ENCODE peak calls at places on chromosomes 4 and X, in six cellular contexts. One of them, this sample, is unnamed.

GRCh38 chr4:73442275-73442674 is 6.3 kb downstream of the AFP start:
- DNase-seq in upper lobe of right lung: no peak
- DNase-seq in RWPE1: no peak
- DNase-seq in thoracic aorta: no peak
- DNase-seq in endodermal cell: no peak
- DNase-seq in neural progenitor cell: no peak
- DNase-seq in this sample: no peak

GRCh38 chrX:16750136-16750535 is 30.7 kb downstream of the SYAP1 start:
- DNase-seq in upper lobe of right lung: no peak
- DNase-seq in RWPE1: no peak
- DNase-seq in thoracic aorta: no peak
- DNase-seq in endodermal cell: no peak
- DNase-seq in neural progenitor cell: no peak
- DNase-seq in this sample: no peak

GRCh38 chrX:153970398-153971123 is 1.1 kb downstream of the HCFC1 start:
- DNase-seq in upper lobe of right lung: no peak
- DNase-seq in RWPE1: no peak
- DNase-seq in thoracic aorta: no peak
- DNase-seq in endodermal cell: peak
- DNase-seq in neural progenitor cell: peak
- DNase-seq in this sample: no peak

GRCh38 chrX:3811331-3812311 is 98.2 kb upstream of the PRKX start:
- DNase-seq in upper lobe of right lung: no peak
- DNase-seq in RWPE1: no peak
- DNase-seq in thoracic aorta: no peak
- DNase-seq in endodermal cell: peak
- DNase-seq in neural progenitor cell: peak
- DNase-seq in this sample: no peak

GRCh38 chrX:123899701-123900100 is 39.8 kb downstream of the XIAP start:
- DNase-seq in upper lobe of right lung: no peak
- DNase-seq in RWPE1: no peak
- DNase-seq in thoracic aorta: no peak
- DNase-seq in endodermal cell: no peak
- DNase-seq in neural progenitor cell: no peak
- DNase-seq in this sample: no peak

GRCh38 chrX:11427082-11428033 is 134.1 kb downstream of the AMELX start:
- DNase-seq in upper lobe of right lung: peak
- DNase-seq in RWPE1: no peak
- DNase-seq in thoracic aorta: no peak
- DNase-seq in endodermal cell: peak
- DNase-seq in neural progenitor cell: peak
- DNase-seq in this sample: peak

GRCh38 chr4:185840201-185840600 is 28.2 kb upstream of the SORBS2 start:
- DNase-seq in upper lobe of right lung: no peak
- DNase-seq in RWPE1: no peak
- DNase-seq in thoracic aorta: no peak
- DNase-seq in endodermal cell: no peak
- DNase-seq in neural progenitor cell: no peak
- DNase-seq in this sample: no peak

GRCh38 chr4:114271031-114271430 is 291.6 kb upstream of the ARSJ start:
- DNase-seq in upper lobe of right lung: no peak
- DNase-seq in RWPE1: no peak
- DNase-seq in thoracic aorta: no peak
- DNase-seq in endodermal cell: no peak
- DNase-seq in neural progenitor cell: no peak
- DNase-seq in this sample: no peak

GRCh38 chr4:1653776-1654175 is 30.3 kb downstream of the FAM53A start:
- DNase-seq in upper lobe of right lung: no peak
- DNase-seq in RWPE1: no peak
- DNase-seq in thoracic aorta: no peak
- DNase-seq in endodermal cell: no peak
- DNase-seq in neural progenitor cell: no peak
- DNase-seq in this sample: no peak

GRCh38 chrX:2784026-2784425 is 32.2 kb downstream of the XG start:
- DNase-seq in upper lobe of right lung: no peak
- DNase-seq in RWPE1: no peak
- DNase-seq in thoracic aorta: no peak
- DNase-seq in endodermal cell: no peak
- DNase-seq in neural progenitor cell: no peak
- DNase-seq in this sample: peak

GRCh38 chr4:185470503-185471195 is 884 bp downstream of the CCDC110 start:
- DNase-seq in upper lobe of right lung: peak
- DNase-seq in RWPE1: no peak
- DNase-seq in thoracic aorta: no peak
- DNase-seq in endodermal cell: no peak
- DNase-seq in neural progenitor cell: peak
- DNase-seq in this sample: peak

GRCh38 chrX:12975999-12976558 is 1.2 kb downstream of the TMSB4X start:
- DNase-seq in upper lobe of right lung: peak
- DNase-seq in RWPE1: peak
- DNase-seq in thoracic aorta: no peak
- DNase-seq in endodermal cell: peak
- DNase-seq in neural progenitor cell: peak
- DNase-seq in this sample: peak

GRCh38 chr4:172124656-172125308 is 311.6 kb downstream of the GALNTL6 start:
- DNase-seq in upper lobe of right lung: no peak
- DNase-seq in RWPE1: no peak
- DNase-seq in thoracic aorta: no peak
- DNase-seq in endodermal cell: no peak
- DNase-seq in neural progenitor cell: no peak
- DNase-seq in this sample: no peak

GRCh38 chr4:47612116-47613023 is 127.3 kb downstream of the ATP10D start:
- DNase-seq in upper lobe of right lung: no peak
- DNase-seq in RWPE1: no peak
- DNase-seq in thoracic aorta: no peak
- DNase-seq in endodermal cell: no peak
- DNase-seq in neural progenitor cell: no peak
- DNase-seq in this sample: no peak

GRCh38 chrX:126165721-126166401 is at the start of gene DCAF12L2:
- DNase-seq in upper lobe of right lung: no peak
- DNase-seq in RWPE1: no peak
- DNase-seq in thoracic aorta: no peak
- DNase-seq in endodermal cell: peak
- DNase-seq in neural progenitor cell: peak
- DNase-seq in this sample: no peak

GRCh38 chr4:173092003-173092402 is 76.6 kb upstream of the GALNT7 start:
- DNase-seq in upper lobe of right lung: no peak
- DNase-seq in RWPE1: no peak
- DNase-seq in thoracic aorta: no peak
- DNase-seq in endodermal cell: no peak
- DNase-seq in neural progenitor cell: no peak
- DNase-seq in this sample: no peak

GRCh38 chrX:41561045-41561444 is 113.9 kb downstream of the NYX start:
- DNase-seq in upper lobe of right lung: no peak
- DNase-seq in RWPE1: peak
- DNase-seq in thoracic aorta: no peak
- DNase-seq in endodermal cell: no peak
- DNase-seq in neural progenitor cell: no peak
- DNase-seq in this sample: peak

GRCh38 chr4:96145671-96146070 is 305.8 kb downstream of the PDHA2 start:
- DNase-seq in upper lobe of right lung: no peak
- DNase-seq in RWPE1: no peak
- DNase-seq in thoracic aorta: no peak
- DNase-seq in endodermal cell: no peak
- DNase-seq in neural progenitor cell: no peak
- DNase-seq in this sample: no peak

GRCh38 chrX:7133036-7133412 is 14.5 kb upstream of the STS start:
- DNase-seq in upper lobe of right lung: no peak
- DNase-seq in RWPE1: no peak
- DNase-seq in thoracic aorta: no peak
- DNase-seq in endodermal cell: peak
- DNase-seq in neural progenitor cell: no peak
- DNase-seq in this sample: no peak

GRCh38 chr4:8370835-8371234 is 69.7 kb downstream of the ACOX3 start:
- DNase-seq in upper lobe of right lung: peak
- DNase-seq in RWPE1: no peak
- DNase-seq in thoracic aorta: no peak
- DNase-seq in endodermal cell: no peak
- DNase-seq in neural progenitor cell: no peak
- DNase-seq in this sample: no peak

GRCh38 chr4:25970241-25970675 is 56.2 kb downstream of the SMIM20 start:
- DNase-seq in upper lobe of right lung: peak
- DNase-seq in RWPE1: no peak
- DNase-seq in thoracic aorta: no peak
- DNase-seq in endodermal cell: no peak
- DNase-seq in neural progenitor cell: no peak
- DNase-seq in this sample: no peak

GRCh38 chrX:17214962-17215361 is 160.0 kb upstream of the NHS start:
- DNase-seq in upper lobe of right lung: no peak
- DNase-seq in RWPE1: no peak
- DNase-seq in thoracic aorta: no peak
- DNase-seq in endodermal cell: no peak
- DNase-seq in neural progenitor cell: no peak
- DNase-seq in this sample: no peak

GRCh38 chr4:127403523-127404084 is 229.2 kb upstream of the INTU start:
- DNase-seq in upper lobe of right lung: no peak
- DNase-seq in RWPE1: no peak
- DNase-seq in thoracic aorta: no peak
- DNase-seq in endodermal cell: no peak
- DNase-seq in neural progenitor cell: no peak
- DNase-seq in this sample: no peak

GRCh38 chr4:127406187-127406586 is 226.6 kb upstream of the INTU start:
- DNase-seq in upper lobe of right lung: no peak
- DNase-seq in RWPE1: no peak
- DNase-seq in thoracic aorta: no peak
- DNase-seq in endodermal cell: no peak
- DNase-seq in neural progenitor cell: no peak
- DNase-seq in this sample: no peak

DNA sequence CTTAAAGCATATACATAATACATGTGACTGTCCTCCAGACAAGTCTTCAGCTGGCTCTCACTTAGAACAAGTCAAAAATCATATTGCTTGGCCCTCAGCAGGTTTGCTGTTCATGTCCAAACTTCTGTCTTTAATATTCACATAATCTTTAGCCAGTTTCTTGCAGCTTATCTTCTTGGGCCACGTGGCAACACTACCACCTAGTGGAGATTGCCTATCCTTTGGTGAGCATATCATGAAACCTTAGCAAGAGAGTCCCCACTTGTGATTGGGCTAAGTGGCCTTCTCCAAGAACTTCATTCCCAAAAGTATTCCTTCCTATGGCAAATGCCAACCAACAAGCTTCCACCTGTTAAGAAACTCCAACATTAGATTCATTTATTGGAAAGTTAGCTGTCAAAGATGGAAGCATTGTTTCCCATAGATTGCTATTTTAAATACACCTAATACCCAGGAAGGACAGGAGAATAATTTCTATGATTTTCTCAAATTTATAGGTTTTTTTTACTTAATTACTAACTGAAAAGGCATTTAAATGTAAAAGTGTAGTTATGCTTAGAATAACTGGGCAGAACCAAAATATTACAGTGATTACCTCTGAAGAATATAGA is 231.9 kb upstream of the INTU start:
- DNase-seq in upper lobe of right lung: no peak
- DNase-seq in RWPE1: peak
- DNase-seq in thoracic aorta: no peak
- DNase-seq in endodermal cell: peak
- DNase-seq in neural progenitor cell: peak
- DNase-seq in this sample: peak
- TF ChIP-seq CTCF in upper lobe of right lung: peak
- TF ChIP-seq CTCF in RWPE1: peak
- TF ChIP-seq CTCF in thoracic aorta: peak
- TF ChIP-seq CTCF in endodermal cell: peak
- TF ChIP-seq CTCF in neural progenitor cell: peak
- TF ChIP-seq CTCF in this sample: peak

GRCh38 chrX:144333429-144333828 is 449.6 kb downstream of the UBE2NL start:
- DNase-seq in upper lobe of right lung: no peak
- DNase-seq in RWPE1: no peak
- DNase-seq in thoracic aorta: no peak
- DNase-seq in endodermal cell: no peak
- DNase-seq in neural progenitor cell: no peak
- DNase-seq in this sample: no peak

GRCh38 chrX:144334577-144334976 is 450.7 kb downstream of the UBE2NL start:
- DNase-seq in upper lobe of right lung: no peak
- DNase-seq in RWPE1: no peak
- DNase-seq in thoracic aorta: no peak
- DNase-seq in endodermal cell: peak
- DNase-seq in neural progenitor cell: peak
- DNase-seq in this sample: no peak

DNA sequence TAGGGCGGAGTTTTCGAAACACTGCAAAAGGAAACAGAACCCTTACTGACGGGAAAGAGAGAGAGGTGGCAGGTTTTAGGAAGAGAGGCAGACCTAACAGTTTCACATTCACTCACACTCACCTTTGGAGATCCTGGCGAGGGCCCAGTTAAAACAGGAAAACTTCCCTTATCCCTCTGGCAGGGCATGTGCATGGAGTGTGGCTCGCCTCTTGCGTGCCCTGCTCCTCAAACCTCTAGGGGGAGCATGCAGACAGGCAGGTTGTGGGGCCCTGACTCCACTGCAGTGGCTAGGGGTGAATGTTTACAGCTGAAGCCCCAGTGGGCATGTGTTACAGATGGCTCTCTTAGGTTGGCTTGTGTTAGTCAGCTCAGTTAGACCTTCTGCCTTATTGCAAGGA is 451.5 kb downstream of the UBE2NL start:
- DNase-seq in upper lobe of right lung: no peak
- DNase-seq in RWPE1: no peak
- DNase-seq in thoracic aorta: no peak
- DNase-seq in endodermal cell: peak
- DNase-seq in neural progenitor cell: peak
- DNase-seq in this sample: no peak
- TF ChIP-seq CTCF in upper lobe of right lung: no peak
- TF ChIP-seq CTCF in RWPE1: no peak
- TF ChIP-seq CTCF in thoracic aorta: no peak
- TF ChIP-seq CTCF in endodermal cell: peak
- TF ChIP-seq CTCF in neural progenitor cell: peak
- TF ChIP-seq CTCF in this sample: no peak

GRCh38 chr4:141658316-141658715 is 21.9 kb downstream of the IL15 start:
- DNase-seq in upper lobe of right lung: no peak
- DNase-seq in RWPE1: no peak
- DNase-seq in thoracic aorta: no peak
- DNase-seq in endodermal cell: no peak
- DNase-seq in neural progenitor cell: no peak
- DNase-seq in this sample: no peak

GRCh38 chr4:141652161-141652778 is 15.9 kb downstream of the IL15 start:
- DNase-seq in upper lobe of right lung: no peak
- DNase-seq in RWPE1: no peak
- DNase-seq in thoracic aorta: no peak
- DNase-seq in endodermal cell: no peak
- DNase-seq in neural progenitor cell: no peak
- DNase-seq in this sample: no peak

GRCh38 chr4:141656031-141656430 is 19.6 kb downstream of the IL15 start:
- DNase-seq in upper lobe of right lung: no peak
- DNase-seq in RWPE1: no peak
- DNase-seq in thoracic aorta: no peak
- DNase-seq in endodermal cell: no peak
- DNase-seq in neural progenitor cell: no peak
- DNase-seq in this sample: no peak

GRCh38 chr4:141657550-141657949 is 21.2 kb downstream of the IL15 start:
- DNase-seq in upper lobe of right lung: no peak
- DNase-seq in RWPE1: no peak
- DNase-seq in thoracic aorta: no peak
- DNase-seq in endodermal cell: no peak
- DNase-seq in neural progenitor cell: no peak
- DNase-seq in this sample: no peak

GRCh38 chr4:141654098-141654497 is 17.7 kb downstream of the IL15 start:
- DNase-seq in upper lobe of right lung: no peak
- DNase-seq in RWPE1: no peak
- DNase-seq in thoracic aorta: peak
- DNase-seq in endodermal cell: peak
- DNase-seq in neural progenitor cell: peak
- DNase-seq in this sample: no peak
- TF ChIP-seq CTCF in upper lobe of right lung: peak
- TF ChIP-seq CTCF in RWPE1: no peak
- TF ChIP-seq CTCF in thoracic aorta: peak
- TF ChIP-seq CTCF in endodermal cell: peak
- TF ChIP-seq CTCF in neural progenitor cell: peak
- TF ChIP-seq CTCF in this sample: no peak

GRCh38 chr4:122300776-122301175 is 78.0 kb upstream of the ADAD1 start:
- DNase-seq in upper lobe of right lung: no peak
- DNase-seq in RWPE1: no peak
- DNase-seq in thoracic aorta: no peak
- DNase-seq in endodermal cell: no peak
- DNase-seq in neural progenitor cell: no peak
- DNase-seq in this sample: no peak
- TF ChIP-seq CTCF in upper lobe of right lung: peak
- TF ChIP-seq CTCF in RWPE1: peak
- TF ChIP-seq CTCF in thoracic aorta: no peak
- TF ChIP-seq CTCF in endodermal cell: peak
- TF ChIP-seq CTCF in neural progenitor cell: peak
- TF ChIP-seq CTCF in this sample: no peak

This sample was measured in tibial artery.